ENCODE peak calls at places on chromosomes 6 and 20, in eight cellular contexts. E is adrenal gland, H is hepatocyte, W is pancreas, G is MM.1S, I is mesenchymal stem cell, J is lung, B is BE2C. N is an unnamed sample.

GRCh38 chr6:4778086-4778485 is 1.9 kb downstream of the CDYL start:
- DNase-seq in E (no peak), H (no peak), W (no peak), G (no peak), I (no peak), J (no peak), B (no peak), N (no peak)

GRCh38 chr20:48006036-48006833 is 221.0 kb upstream of the SULF2 start:
- DNase-seq in E (peak; percentile 80), H (no peak), W (no peak), G (no peak), I (no peak), J (no peak), B (no peak), N (no peak)

GRCh38 chr6:16236648-16237199 is 1.7 kb upstream of the GMPR start:
- DNase-seq in E (peak; percentile 87), H (no peak), W (peak; percentile 29), G (peak; percentile 61), I (peak; percentile 85), J (peak; percentile 61), B (no peak), N (no peak)

GRCh38 chr6:148617522-148617921 is 129.3 kb upstream of the UST start:
- DNase-seq in E (no peak), H (no peak), W (no peak), G (no peak), I (peak; percentile 73), J (no peak), B (no peak), N (no peak)

GRCh38 chr6:75207211-75207984 is 1.5 kb upstream of the COL12A1 start:
- DNase-seq in E (no peak), H (peak; percentile 17), W (no peak), G (no peak), I (peak; percentile 69), J (no peak), B (no peak), N (no peak)

GRCh38 chr20:36745234-36745926 is 510 bp downstream of the NDRG3 start:
- DNase-seq in E (no peak), H (no peak), W (no peak), G (peak; percentile 33), I (peak; percentile 27), J (peak; percentile 33), B (peak; percentile 49), N (peak; percentile 53)

GRCh38 chr6:152669894-152670293 is 27.8 kb upstream of the MYCT1 start:
- DNase-seq in E (no peak), H (no peak), W (no peak), G (no peak), I (peak; percentile 26), J (no peak), B (no peak), N (peak; percentile 60)

GRCh38 chr20:56540415-56540814 is 7.4 kb downstream of the FAM209B start:
- DNase-seq in E (no peak), H (no peak), W (no peak), G (no peak), I (peak; percentile 6), J (no peak), B (no peak), N (no peak)

GRCh38 chr6:150453357-150453756 is 84.5 kb downstream of the IYD start:
- DNase-seq in E (no peak), H (no peak), W (no peak), G (no peak), I (no peak), J (no peak), B (no peak), N (no peak)

GRCh38 chr20:6311841-6312655 is 189.2 kb upstream of the FERMT1 start:
- DNase-seq in E (no peak), H (no peak), W (no peak), G (no peak), I (no peak), J (no peak), B (no peak), N (no peak)

GRCh38 chr6:45713981-45714685 is 301.5 kb downstream of the CLIC5 start:
- DNase-seq in E (no peak), H (no peak), W (no peak), G (no peak), I (no peak), J (no peak), B (no peak), N (no peak)

GRCh38 chr6:70210462-70210861 is 92.4 kb downstream of the COL9A1 start:
- DNase-seq in E (no peak), H (no peak), W (no peak), G (no peak), I (peak; percentile 10), J (no peak), B (no peak), N (peak; percentile 6)

GRCh38 chr6:158150701-158151100 is 17.4 kb downstream of the SERAC1 start:
- DNase-seq in E (no peak), H (no peak), W (no peak), G (no peak), I (peak; percentile 86), J (no peak), B (no peak), N (no peak)

GRCh38 chr6:157961829-157962228 is 19.8 kb upstream of the SYNJ2 start:
- DNase-seq in E (no peak), H (no peak), W (no peak), G (no peak), I (no peak), J (no peak), B (no peak), N (no peak)

GRCh38 chr6:119922814-119923213 is 573.3 kb upstream of the MAN1A1 start:
- DNase-seq in E (no peak), H (no peak), W (no peak), G (no peak), I (no peak), J (no peak), B (no peak), N (no peak)

GRCh38 chr6:168540713-168541291 is 99.8 kb downstream of the SMOC2 start:
- DNase-seq in E (no peak), H (no peak), W (no peak), G (no peak), I (no peak), J (no peak), B (no peak), N (no peak)

GRCh38 chr6:14743465-14744211 is 502.2 kb upstream of the JARID2 start:
- DNase-seq in E (peak; percentile 95), H (peak; percentile 80), W (no peak), G (no peak), I (peak; percentile 99), J (no peak), B (no peak), N (peak; percentile 90)

GRCh38 chr6:17250237-17250636 is 30.9 kb upstream of the RBM24 start:
- DNase-seq in E (no peak), H (no peak), W (no peak), G (no peak), I (no peak), J (no peak), B (no peak), N (no peak)

GRCh38 chr6:28648035-28648877 is 122.6 kb downstream of the GPX5 start:
- DNase-seq in E (peak; percentile 68), H (peak; percentile 81), W (no peak), G (peak; percentile 81), I (peak; percentile 82), J (no peak), B (peak; percentile 78), N (peak; percentile 80)

GRCh38 chr6:168150551-168151444 is 71.8 kb upstream of the FRMD1 start:
- DNase-seq in E (peak; percentile 21), H (no peak), W (no peak), G (no peak), I (no peak), J (peak; percentile 29), B (peak; percentile 40), N (peak; percentile 47)

GRCh38 chr20:35093245-35093884 is 758 bp upstream of the TRPC4AP start:
- DNase-seq in E (no peak), H (peak; percentile 15), W (no peak), G (no peak), I (peak; percentile 85), J (no peak), B (no peak), N (no peak)

GRCh38 chr20:62489186-62489939 is 13.6 kb upstream of the GATA5 start:
- DNase-seq in E (peak; percentile 78), H (peak; percentile 84), W (no peak), G (no peak), I (no peak), J (no peak), B (no peak), N (no peak)

GRCh38 chr6:129936329-129937165 is 75.4 kb upstream of the TMEM244 start:
- DNase-seq in E (peak; percentile 60), H (peak; percentile 71), W (no peak), G (peak; percentile 40), I (peak; percentile 66), J (no peak), B (peak; percentile 53), N (peak; percentile 72)

DNA sequence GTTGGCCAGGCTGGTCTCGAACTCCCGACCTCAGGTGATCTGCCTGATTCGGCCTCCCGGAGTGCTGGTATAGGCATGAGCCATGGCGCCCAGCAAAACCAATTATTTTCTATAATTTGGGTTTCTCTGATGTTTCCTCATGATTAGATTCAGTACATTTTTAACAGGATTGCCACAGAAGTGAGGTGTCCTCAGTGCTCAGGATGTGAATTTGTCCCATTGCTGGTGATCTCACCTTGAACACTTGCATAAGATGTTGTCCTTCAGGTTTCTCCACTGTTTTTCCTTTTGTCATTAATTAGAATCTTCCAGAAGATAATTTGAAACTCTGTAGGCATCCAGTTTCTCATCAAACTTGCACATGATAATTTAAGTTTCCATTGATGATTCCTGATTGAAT is 45.4 kb upstream of the RPL7L1 start:
- DNase-seq in E (no peak), H (no peak), W (no peak), G (no peak), I (no peak), J (no peak), B (no peak), N (no peak)
- H3K9me3 ChIP-seq in E (no peaks in the 10 kb centered on the region), H (no peaks in the 10 kb centered on the region), W (no peaks in the 10 kb centered on the region), G (no peaks in the 10 kb centered on the region), I (no peaks in the 10 kb centered on the region), J (no peaks in the 10 kb centered on the region), B (no peaks in the 10 kb centered on the region), N (no peaks in the 10 kb centered on the region)

GRCh38 chr6:161526794-161527193 is 252.9 kb upstream of the AGPAT4 start:
- DNase-seq in E (no peak), H (no peak), W (no peak), G (no peak), I (no peak), J (no peak), B (no peak), N (no peak)
- H3K4me3 ChIP-seq in E (no peak overlapping the region), H (no peak overlapping the region), W (no peak overlapping the region), G (no peak overlapping the region), I (no peak overlapping the region), J (no peak overlapping the region), B (no peak overlapping the region), N (no peak overlapping the region)

DNA sequence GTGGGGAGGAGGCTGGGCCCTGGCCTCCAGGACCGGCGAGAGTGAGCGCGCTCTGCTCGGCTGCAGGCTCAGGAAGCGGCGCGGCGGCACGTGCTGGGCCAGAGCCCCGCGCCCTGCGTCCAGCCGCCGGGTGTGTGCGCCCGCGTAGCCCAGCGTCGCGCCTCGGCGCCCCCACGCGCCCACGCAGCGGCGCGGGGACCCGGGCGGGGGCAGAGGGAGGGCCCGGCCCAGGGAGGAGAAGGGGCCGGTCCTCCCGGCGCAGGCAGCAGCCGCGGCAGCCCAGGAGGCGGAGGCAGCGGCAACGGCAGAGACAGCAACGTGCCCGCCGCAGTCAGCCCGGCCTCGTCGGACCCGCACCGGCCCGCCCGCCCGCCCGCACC is at the start of gene EYA2:
- DNase-seq in E (no peak), H (peak; percentile 42), W (no peak), G (no peak), I (no peak), J (no peak), B (no peak), N (peak; percentile 6)
- H3K27me3 ChIP-seq in E (peaks cover 17% of the 10 kb centered on the region), H (peaks cover 56% of the 10 kb centered on the region), W (peaks cover 6% of the 10 kb centered on the region), G (peaks cover 15% of the 10 kb centered on the region), I (peaks cover 41% of the 10 kb centered on the region), J (peaks cover 20% of the 10 kb centered on the region), B (peaks cover 65% of the 10 kb centered on the region), N (peaks cover 47% of the 10 kb centered on the region)

GRCh38 chr6:155344341-155345006 is 30.2 kb upstream of the TFB1M start:
- DNase-seq in E (no peak), H (no peak), W (no peak), G (no peak), I (no peak), J (no peak), B (no peak), N (no peak)
- H3K9me3 ChIP-seq in E (no peaks in the 10 kb centered on the region), H (no peaks in the 10 kb centered on the region), W (no peaks in the 10 kb centered on the region), G (no peaks in the 10 kb centered on the region), I (peaks cover 11% of the 10 kb centered on the region), J (peaks cover 5% of the 10 kb centered on the region), B (peaks cover 4% of the 10 kb centered on the region), N (no peaks in the 10 kb centered on the region)